ENCODE peak calls at places on chromosome 5, in ten cellular contexts. M, R, G, A, B, T, S, L, C and J are unnamed samples.

GRCh38 chr5:9707766-9708462 is 77.8 kb upstream of the TAS2R1 start:
- DNase-seq in B (no peak), R (no peak), L (no peak), A (no peak), S (no peak), M (no peak), C (no peak), G (no peak), T (no peak), J (no peak)

GRCh38 chr5:32522429-32523143 is 62.8 kb upstream of the SUB1 start:
- DNase-seq in G (no peak), B (no peak), L (peak; percentile 71), T (peak; percentile 84), A (peak; percentile 90), R (peak; percentile 63), C (peak; percentile 15), S (no peak), M (no peak), J (no peak)

GRCh38 chr5:14739538-14739937 is 75.0 kb downstream of the OTULIN start:
- DNase-seq in R (no peak), B (no peak), G (no peak), T (peak; percentile 61), A (peak; percentile 60), M (no peak), C (peak; percentile 80), L (no peak), S (no peak), J (no peak)

GRCh38 chr5:118548761-118549160 is 439.6 kb downstream of the DTWD2 start:
- DNase-seq in C (peak; percentile 79), S (no peak), M (no peak), L (no peak), G (peak; percentile 35), A (peak; percentile 56), T (peak; percentile 28), B (no peak), R (no peak), J (no peak)

GRCh38 chr5:7565559-7565958 is 169.6 kb downstream of the ADCY2 start:
- DNase-seq in R (no peak), C (no peak), T (no peak), A (no peak), G (no peak), M (no peak), B (no peak), S (no peak), L (no peak), J (no peak)

GRCh38 chr5:112264666-112265065 is 154.4 kb downstream of the EPB41L4A start:
- DNase-seq in T (no peak), A (no peak), R (no peak), M (no peak), B (no peak), C (peak; percentile 17), S (no peak), L (no peak), G (no peak), J (no peak)

GRCh38 chr5:126492939-126493338 is 69.7 kb downstream of the GRAMD2B start:
- DNase-seq in A (peak; percentile 44), S (no peak), C (no peak), B (no peak), G (no peak), R (no peak), T (peak; percentile 40), M (no peak), L (no peak), J (no peak)

GRCh38 chr5:103894882-103895281 is 332.3 kb upstream of the NUDT12 start:
- DNase-seq in G (no peak), C (no peak), M (no peak), L (no peak), A (no peak), S (peak; percentile 5), R (no peak), T (no peak), B (peak; percentile 25), J (peak; percentile 18)

GRCh38 chr5:110854200-110854599 is 115.4 kb downstream of the SLC25A46 start:
- DNase-seq in T (peak; percentile 43), L (no peak), C (peak; percentile 69), R (no peak), A (peak; percentile 20), S (no peak), M (no peak), G (no peak), B (no peak), J (no peak)

GRCh38 chr5:128083811-128084227 is 253 bp downstream of the SLC12A2 start:
- DNase-seq in M (no peak), S (peak; percentile 71), L (peak; percentile 79), A (no peak), R (no peak), B (no peak), T (peak; percentile 52), G (no peak), C (peak; percentile 12), J (no peak)
- TF ChIP-seq CTCF in M (peak; percentile 23), S (peak; percentile 10), L (peak; percentile 40), A (peak; percentile 2), R (no peak), B (peak; percentile 32), T (peak; percentile 55), G (peak; percentile 22), C (peak; percentile 37), J (peak; percentile 17)

GRCh38 chr5:150700298-150700599 is 613 bp downstream of the RBM22 start:
- DNase-seq in S (no peak), L (no peak), M (peak; percentile 11), B (no peak), A (peak; percentile 9), R (no peak), C (no peak), T (no peak), G (no peak), J (no peak)

GRCh38 chr5:150703767-150704166 is 2.9 kb upstream of the RBM22 start:
- DNase-seq in C (peak; percentile 56), A (peak; percentile 12), R (no peak), G (no peak), B (no peak), S (no peak), M (no peak), L (no peak), T (peak; percentile 28), J (no peak)

DNA sequence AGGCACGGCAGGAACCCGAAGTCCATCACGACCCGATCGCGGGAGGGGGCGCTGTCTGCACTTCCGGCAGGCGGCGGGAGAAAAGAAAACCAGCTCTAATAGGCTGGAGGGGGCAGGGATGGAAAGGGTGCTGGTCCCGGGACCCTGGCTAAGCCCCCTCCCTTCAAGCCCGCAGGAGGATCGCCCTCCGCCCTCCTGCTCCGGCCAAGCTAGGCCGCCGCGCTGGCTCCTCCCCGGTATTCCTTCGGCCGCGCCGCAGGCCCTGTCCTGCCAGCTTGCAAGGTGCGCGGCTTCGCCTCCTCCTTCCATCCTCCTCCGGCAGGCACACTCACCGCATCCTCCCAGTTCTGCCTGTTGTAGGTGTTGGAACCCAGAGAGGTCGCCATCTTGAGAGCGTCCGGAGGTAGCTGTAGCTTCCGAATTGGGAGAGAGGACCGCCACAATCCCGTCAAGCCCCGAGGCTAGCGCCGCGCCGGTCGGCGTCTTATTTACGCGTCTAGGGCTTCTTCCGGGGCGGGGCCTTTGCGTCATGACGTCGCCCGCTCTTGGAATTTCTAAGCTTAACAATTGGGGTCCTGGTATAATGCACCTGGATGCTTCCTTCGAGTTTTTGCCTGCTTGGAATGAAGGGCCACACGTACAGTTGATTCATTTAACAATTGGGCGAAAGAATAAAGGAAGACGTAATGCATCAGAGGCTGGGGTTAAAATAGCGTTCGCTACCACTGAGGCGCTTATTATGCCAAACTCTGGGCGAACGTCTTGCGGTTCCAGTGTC is at the start of gene RBM22:
- DNase-seq in R (peak; percentile 96), G (peak; percentile 59), T (peak; percentile 83), L (peak; percentile 95), S (peak; percentile 83), B (peak; percentile 96), C (peak; percentile 78), A (peak; percentile 89), M (peak; percentile 94), J (peak; percentile 93)
- TF ChIP-seq CTCF in R (peak; percentile 44), G (peak; percentile 69), T (peak; percentile 60), L (peak; percentile 66), S (peak; percentile 57), B (peak; percentile 63), C (peak; percentile 84), A (peak; percentile 53), M (peak; percentile 59), J (peak; percentile 57)

GRCh38 chr5:17234384-17234783 is 17.0 kb downstream of the BASP1 start:
- DNase-seq in B (no peak), T (no peak), S (no peak), R (no peak), G (no peak), A (no peak), L (no peak), C (no peak), M (no peak), J (no peak)

GRCh38 chr5:17230808-17231525 is 13.5 kb downstream of the BASP1 start:
- DNase-seq in A (no peak), G (no peak), B (no peak), R (no peak), S (no peak), C (no peak), M (no peak), T (no peak), L (no peak), J (no peak)

GRCh38 chr5:17232405-17232804 is 15.0 kb downstream of the BASP1 start:
- DNase-seq in T (no peak), M (no peak), R (no peak), G (no peak), C (no peak), B (no peak), S (no peak), L (no peak), A (no peak), J (no peak)

GRCh38 chr5:17235736-17236330 is 18.4 kb downstream of the BASP1 start:
- DNase-seq in T (peak; percentile 65), B (no peak), C (no peak), S (no peak), R (no peak), M (no peak), G (no peak), A (no peak), L (no peak), J (no peak)

DNA sequence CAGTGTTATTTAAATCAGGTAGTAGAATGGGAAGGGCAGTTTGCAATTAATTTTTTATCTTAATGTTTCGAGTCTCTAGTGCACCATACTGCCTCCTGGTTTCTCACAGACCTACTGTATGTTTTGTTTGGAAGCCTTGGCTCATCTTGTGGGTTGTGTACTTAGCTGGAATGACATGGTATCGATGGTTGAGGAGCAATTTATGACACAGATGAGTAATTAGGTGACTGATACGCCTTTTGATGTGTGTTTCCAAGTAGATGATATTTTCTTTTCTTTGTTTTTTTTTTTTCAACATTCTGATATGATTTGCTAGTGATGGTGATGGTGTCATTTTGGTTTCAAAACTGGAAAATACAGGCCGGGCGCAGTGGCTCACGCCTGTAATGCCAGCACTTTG is 16.1 kb downstream of the BASP1 start:
- DNase-seq in A (no peak), M (no peak), C (no peak), G (no peak), S (no peak), T (no peak), B (no peak), R (no peak), L (no peak), J (no peak)
- TF ChIP-seq CTCF in A (no peak), M (no peak), C (no peak), G (no peak), S (no peak), T (no peak), B (no peak), R (no peak), L (no peak), J (no peak)

DNA sequence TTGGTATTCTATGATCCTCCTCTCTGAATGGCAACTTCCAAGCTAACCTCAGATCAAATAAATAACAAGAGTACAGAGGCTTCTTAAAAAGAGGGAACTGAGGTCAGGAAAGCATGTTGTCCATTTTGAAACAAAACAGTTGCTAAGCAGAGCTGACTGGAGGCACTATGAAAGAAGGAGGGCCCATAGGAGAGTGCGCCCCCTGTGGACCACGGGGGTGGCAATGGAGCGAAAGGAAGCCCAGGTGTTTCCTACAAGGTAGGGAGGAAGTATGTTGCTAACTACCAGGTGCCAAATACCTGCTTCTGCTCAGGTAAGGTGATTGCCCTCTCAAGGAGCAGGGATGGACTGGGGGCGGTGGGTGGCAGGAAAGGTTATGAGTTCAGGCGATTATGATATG is 101.8 kb upstream of the MAST4 start:
- DNase-seq in G (no peak), A (no peak), S (no peak), T (no peak), R (no peak), L (no peak), M (no peak), C (no peak), B (peak; percentile 6), J (no peak)
- TF ChIP-seq CTCF in G (no peak), A (peak; percentile 10), S (no peak), T (no peak), R (no peak), L (no peak), M (peak; percentile 23), C (no peak), B (peak; percentile 13), J (no peak)